ENCODE peak calls at places on chromosomes 7 and 10, in seven cellular contexts. T is SK-N-DZ; K is brain microvascular endothelial cell; M is pulmonary artery endothelial cell; G is lower lobe of right lung; D is effector memory CD8-positive, alpha-beta T cell; J is PC-9. V is an unnamed sample.

GRCh38 chr10:43576580-43576979 is 2.2 kb upstream of the ZNF239 start:
- DNase-seq in T (no peak), K (no peak), M (no peak), G (no peak), D (no peak), J (no peak), V (no peak)

GRCh38 chr7:234041-234711 is 41.8 kb downstream of the FAM20C start:
- DNase-seq in T (no peak), K (no peak), M (no peak), G (no peak), D (no peak), J (no peak), V (no peak)

GRCh38 chr7:150407588-150408392 is 28.7 kb downstream of the ZNF775 start:
- DNase-seq in T (no peak), K (no peak), M (no peak), G (no peak), D (no peak), J (no peak), V (no peak)

GRCh38 chr10:48249763-48250351 is 24.6 kb downstream of the FRMPD2 start:
- DNase-seq in T (no peak), K (no peak), M (no peak), G (no peak), D (no peak), J (no peak), V (no peak)

GRCh38 chr7:36506820-36507219 is 117.2 kb downstream of the ANLN start:
- DNase-seq in T (no peak), K (no peak), M (no peak), G (no peak), D (no peak), J (no peak), V (no peak)

GRCh38 chr7:82384779-82385178 is 58.8 kb downstream of the CACNA2D1 start:
- DNase-seq in T (no peak), K (no peak), M (no peak), G (no peak), D (no peak), J (no peak), V (no peak)

GRCh38 chr10:17756557-17757208 is 4.7 kb downstream of the TMEM236 start:
- DNase-seq in T (no peak), K (peak), M (no peak), G (no peak), D (no peak), J (peak), V (no peak)

GRCh38 chr7:149773446-149774236 is at the start of gene ZNF467:
- DNase-seq in T (no peak), K (no peak), M (no peak), G (peak), D (peak), J (peak), V (no peak)

GRCh38 chr10:26612151-26612915 is 85.2 kb upstream of the PDSS1 start:
- DNase-seq in T (no peak), K (no peak), M (no peak), G (no peak), D (no peak), J (no peak), V (no peak)

GRCh38 chr7:141674201-141674671 is 27.7 kb downstream of the DENND11 start:
- DNase-seq in T (no peak), K (peak), M (peak), G (no peak), D (no peak), J (peak), V (peak)

GRCh38 chr10:9331583-9332008 is 1277.1 kb downstream of the GATA3 start:
- DNase-seq in T (peak), K (peak), M (peak), G (no peak), D (no peak), J (no peak), V (no peak)

GRCh38 chr10:68792115-68792514 is 35.2 kb upstream of the STOX1 start:
- DNase-seq in T (no peak), K (no peak), M (no peak), G (no peak), D (no peak), J (no peak), V (no peak)

GRCh38 chr7:43612128-43612527 is 29.2 kb downstream of the STK17A start:
- DNase-seq in T (no peak), K (peak), M (no peak), G (no peak), D (no peak), J (no peak), V (no peak)

GRCh38 chr10:90969148-90969547 is 48.3 kb upstream of the ANKRD1 start:
- DNase-seq in T (no peak), K (no peak), M (no peak), G (no peak), D (no peak), J (peak), V (no peak)

GRCh38 chr7:90320801-90321494 is at the start of gene FAM237B:
- DNase-seq in T (no peak), K (no peak), M (no peak), G (peak), D (no peak), J (no peak), V (no peak)

V was measured in glomerular endothelial cell.